ENCODE peak calls at places on chromosomes 7 and 10, in four cellular contexts. One of them, this sample, is unnamed.

GRCh38 chr10:124508907-124509454 is 47.4 kb downstream of the LHPP start:
- DNase-seq in NT2/D1: no peak
- DNase-seq in esophagus squamous epithelium: no peak
- DNase-seq in HFF-Myc: no peak
- DNase-seq in this sample: no peak

GRCh38 chr10:44960482-44961230 is 1.1 kb downstream of the RASSF4 start:
- DNase-seq in NT2/D1: no peak
- DNase-seq in esophagus squamous epithelium: no peak
- DNase-seq in HFF-Myc: no peak
- DNase-seq in this sample: no peak

GRCh38 chr7:537911-538634 is 18.4 kb upstream of the PDGFA start:
- DNase-seq in NT2/D1: no peak
- DNase-seq in esophagus squamous epithelium: no peak
- DNase-seq in HFF-Myc: peak; percentile 70
- DNase-seq in this sample: peak; percentile 96

GRCh38 chr10:131260031-131260430 is 51.5 kb downstream of the TCERG1L start:
- DNase-seq in NT2/D1: no peak
- DNase-seq in esophagus squamous epithelium: no peak
- DNase-seq in HFF-Myc: no peak
- DNase-seq in this sample: no peak

GRCh38 chr7:157875230-157876179 is 538.7 kb downstream of the DNAJB6 start:
- DNase-seq in NT2/D1: peak; percentile 38
- DNase-seq in esophagus squamous epithelium: no peak
- DNase-seq in HFF-Myc: no peak
- DNase-seq in this sample: peak; percentile 11

GRCh38 chr7:123727071-123727837 is 21.5 kb downstream of the WASL start:
- DNase-seq in NT2/D1: no peak
- DNase-seq in esophagus squamous epithelium: no peak
- DNase-seq in HFF-Myc: no peak
- DNase-seq in this sample: no peak

GRCh38 chr7:16708980-16709379 is 44.6 kb upstream of the TSPAN13 start:
- DNase-seq in NT2/D1: no peak
- DNase-seq in esophagus squamous epithelium: no peak
- DNase-seq in HFF-Myc: peak; percentile 85
- DNase-seq in this sample: peak; percentile 89

GRCh38 chr7:79272066-79272669 is 181.3 kb downstream of the MAGI2 start:
- DNase-seq in NT2/D1: peak; percentile 13
- DNase-seq in esophagus squamous epithelium: no peak
- DNase-seq in HFF-Myc: peak; percentile 43
- DNase-seq in this sample: no peak

GRCh38 chr7:47458057-47458456 is 123.9 kb downstream of the TNS3 start:
- DNase-seq in NT2/D1: no peak
- DNase-seq in esophagus squamous epithelium: no peak
- DNase-seq in HFF-Myc: peak; percentile 98
- DNase-seq in this sample: peak; percentile 90

GRCh38 chr10:97718178-97718577 is 4.6 kb downstream of the MARVELD1 start:
- DNase-seq in NT2/D1: no peak
- DNase-seq in esophagus squamous epithelium: no peak
- DNase-seq in HFF-Myc: no peak
- DNase-seq in this sample: no peak

GRCh38 chr10:101563007-101563406 is 25.1 kb downstream of the POLL start:
- DNase-seq in NT2/D1: no peak
- DNase-seq in esophagus squamous epithelium: no peak
- DNase-seq in HFF-Myc: no peak
- DNase-seq in this sample: no peak

GRCh38 chr7:131338990-131339389 is 11.3 kb downstream of the MKLN1 start:
- DNase-seq in NT2/D1: no peak
- DNase-seq in esophagus squamous epithelium: no peak
- DNase-seq in HFF-Myc: no peak
- DNase-seq in this sample: no peak

GRCh38 chr7:107816053-107816566 is 13.1 kb upstream of the SLC26A3 start:
- DNase-seq in NT2/D1: no peak
- DNase-seq in esophagus squamous epithelium: no peak
- DNase-seq in HFF-Myc: peak; percentile 48
- DNase-seq in this sample: no peak

GRCh38 chr7:130695840-130696239 is 9.5 kb upstream of the TSGA13 start:
- DNase-seq in NT2/D1: peak; percentile 18
- DNase-seq in esophagus squamous epithelium: no peak
- DNase-seq in HFF-Myc: no peak
- DNase-seq in this sample: no peak

GRCh38 chr10:101079874-101080273 is 18.1 kb downstream of the KAZALD1 start:
- DNase-seq in NT2/D1: no peak
- DNase-seq in esophagus squamous epithelium: no peak
- DNase-seq in HFF-Myc: no peak
- DNase-seq in this sample: peak; percentile 15

DNA sequence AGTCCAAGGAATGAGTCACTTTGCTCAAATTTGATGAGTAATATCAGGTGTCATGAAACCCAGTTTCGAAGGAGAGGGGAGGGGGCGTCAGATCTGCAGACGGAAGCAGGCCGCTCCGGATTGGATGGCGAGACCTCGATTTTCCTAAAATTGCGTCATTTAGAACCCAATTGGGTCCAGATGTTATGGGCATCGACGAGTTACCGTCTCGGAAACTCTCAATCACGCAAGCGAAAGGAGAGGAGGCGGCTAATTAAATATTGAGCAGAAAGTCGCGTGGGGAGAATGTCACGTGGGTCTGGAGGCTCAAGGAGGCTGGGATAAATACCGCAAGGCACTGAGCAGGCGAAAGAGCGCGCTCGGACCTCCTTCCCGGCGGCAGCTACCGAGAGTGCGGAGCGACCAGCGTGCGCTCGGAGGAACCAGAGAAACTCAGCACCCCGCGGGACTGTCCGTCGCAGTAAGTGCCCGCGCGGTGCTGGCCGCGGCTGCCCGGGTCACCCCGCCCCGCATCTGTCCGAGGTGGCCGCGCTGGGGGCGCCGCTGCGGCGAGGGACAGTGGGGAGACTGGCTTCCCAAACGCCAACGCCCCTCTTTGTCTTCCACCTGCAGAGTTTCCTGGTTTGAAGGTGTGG is at the start of gene TAC1:
- DNase-seq in NT2/D1: no peak
- DNase-seq in esophagus squamous epithelium: no peak
- DNase-seq in HFF-Myc: peak; percentile 6
- DNase-seq in this sample: no peak
- H3K4me3 ChIP-seq in NT2/D1: peak within 1 kb of the TSS; percentile 47
- H3K4me3 ChIP-seq in esophagus squamous epithelium: peak within 1 kb of the TSS; percentile 11
- H3K4me3 ChIP-seq in HFF-Myc: no peak within 1 kb of the TSS
- H3K4me3 ChIP-seq in this sample: no peak within 1 kb of the TSS

DNA sequence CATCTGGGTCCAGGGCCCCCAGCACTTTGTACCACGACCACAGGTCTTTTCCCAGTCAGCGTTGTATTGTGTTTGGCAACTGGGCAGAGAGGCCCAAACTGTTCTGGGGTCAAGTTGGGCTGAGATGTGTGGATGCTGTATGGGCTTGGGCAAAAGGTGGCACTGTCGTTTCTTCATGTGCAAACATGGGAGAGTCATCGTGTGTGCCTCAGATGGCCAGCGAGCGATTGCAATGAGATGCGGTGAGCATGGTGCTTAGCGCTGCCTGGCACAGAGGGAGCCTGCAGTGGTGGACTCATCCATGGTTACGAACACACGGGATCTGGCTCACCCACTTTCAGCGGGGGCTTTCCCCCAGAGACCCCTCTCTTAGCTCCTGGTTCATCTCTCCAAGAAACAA is 120.4 kb upstream of the SORCS3 start:
- DNase-seq in NT2/D1: no peak
- DNase-seq in esophagus squamous epithelium: no peak
- DNase-seq in HFF-Myc: no peak
- DNase-seq in this sample: no peak
- H3K4me3 ChIP-seq in NT2/D1: no peak overlapping the region
- H3K4me3 ChIP-seq in esophagus squamous epithelium: no peak overlapping the region
- H3K4me3 ChIP-seq in HFF-Myc: no peak overlapping the region
- H3K4me3 ChIP-seq in this sample: no peak overlapping the region

GRCh38 chr10:107442035-107442505 is 277.6 kb upstream of the SORCS1 start:
- DNase-seq in NT2/D1: no peak
- DNase-seq in esophagus squamous epithelium: no peak
- DNase-seq in HFF-Myc: no peak
- DNase-seq in this sample: peak; percentile 3
- H3K4me3 ChIP-seq in NT2/D1: no peak overlapping the region
- H3K4me3 ChIP-seq in esophagus squamous epithelium: no peak overlapping the region
- H3K4me3 ChIP-seq in HFF-Myc: no peak overlapping the region
- H3K4me3 ChIP-seq in this sample: peak overlapping the region; percentile 19

DNA sequence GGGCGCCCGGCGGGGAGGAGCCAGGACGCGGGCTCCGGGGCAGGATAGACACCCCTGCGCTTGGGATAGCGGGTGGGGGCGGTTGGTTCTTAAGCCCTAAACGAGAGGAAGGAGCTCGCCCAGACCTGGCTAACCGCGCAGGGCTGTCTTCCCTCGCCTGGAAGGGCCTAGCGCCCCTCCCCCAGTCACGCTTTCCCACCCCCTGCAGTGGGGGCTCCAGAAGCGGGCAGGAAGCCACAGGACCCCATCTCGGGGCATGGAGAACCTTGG is 6.5 kb downstream of the SHH start:
- DNase-seq in NT2/D1: no peak
- DNase-seq in esophagus squamous epithelium: no peak
- DNase-seq in HFF-Myc: no peak
- DNase-seq in this sample: no peak
- H3K4me3 ChIP-seq in NT2/D1: no peak overlapping the region
- H3K4me3 ChIP-seq in esophagus squamous epithelium: peak overlapping the region; percentile 40
- H3K4me3 ChIP-seq in HFF-Myc: peak overlapping the region; percentile 30
- H3K4me3 ChIP-seq in this sample: no peak overlapping the region

DNA sequence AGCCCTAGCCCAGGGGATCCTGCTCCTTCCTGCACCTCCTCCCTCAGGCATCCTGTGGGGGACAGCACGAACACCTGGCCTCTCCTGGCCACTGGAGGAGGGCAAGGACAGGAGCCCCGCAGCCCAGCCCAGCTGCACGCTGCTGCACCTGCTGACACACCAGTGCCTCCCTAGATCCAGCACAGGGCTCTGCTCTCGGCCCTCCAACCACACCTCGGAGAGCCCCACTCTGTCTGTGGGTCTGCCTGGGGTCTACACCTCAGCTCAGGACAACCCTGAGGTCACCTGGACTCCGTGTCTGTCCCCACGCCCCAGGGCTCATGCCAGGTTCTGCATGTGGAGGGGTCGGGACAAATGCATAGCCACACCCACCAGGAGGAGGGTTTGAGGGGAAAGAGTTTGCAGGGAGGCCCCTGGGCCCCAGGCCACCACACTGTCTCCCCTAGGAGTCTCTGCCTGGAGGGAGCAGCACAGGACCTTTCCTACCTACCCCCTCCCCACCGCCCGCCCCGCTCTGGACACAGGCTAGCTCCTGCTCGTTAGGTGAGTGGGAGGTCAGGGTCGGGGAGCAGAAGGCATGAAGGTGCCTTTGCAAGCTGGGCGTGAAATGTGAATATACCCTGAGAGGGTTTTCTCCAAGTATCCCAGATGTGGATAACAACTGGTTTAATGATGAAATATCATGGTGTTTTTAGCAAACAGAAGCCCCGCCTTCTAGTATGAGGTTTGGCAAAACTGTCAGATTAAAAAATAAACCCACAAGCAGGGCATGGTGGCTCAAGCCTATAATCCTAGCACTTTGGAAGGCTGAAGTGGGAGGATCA is 7.2 kb upstream of the PWWP2B start:
- DNase-seq in NT2/D1: no peak
- DNase-seq in esophagus squamous epithelium: no peak
- DNase-seq in HFF-Myc: no peak
- DNase-seq in this sample: no peak
- H3K4me3 ChIP-seq in NT2/D1: no peak overlapping the region
- H3K4me3 ChIP-seq in esophagus squamous epithelium: no peak overlapping the region
- H3K4me3 ChIP-seq in HFF-Myc: no peak overlapping the region
- H3K4me3 ChIP-seq in this sample: no peak overlapping the region

DNA sequence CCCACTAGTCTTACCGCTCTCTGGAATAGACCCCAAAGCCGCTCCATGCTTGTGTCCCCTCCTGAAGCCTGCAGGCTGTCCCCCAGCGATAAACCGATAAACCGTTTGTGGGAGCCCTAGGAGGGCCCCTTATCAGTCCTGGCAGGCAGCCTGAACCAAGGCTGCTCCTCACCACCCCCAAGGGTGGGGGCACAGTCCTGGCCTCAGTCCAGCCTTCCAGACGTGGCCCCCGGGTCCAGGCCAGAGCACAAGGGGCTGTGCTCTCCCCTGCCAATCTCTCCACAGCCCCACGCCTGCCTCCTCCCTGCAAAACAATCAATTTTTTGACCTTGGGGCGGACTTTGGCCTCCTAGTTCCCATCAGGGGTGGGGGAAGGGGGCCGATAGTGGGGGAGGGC is at the start of gene TFR2:
- DNase-seq in NT2/D1: no peak
- DNase-seq in esophagus squamous epithelium: no peak
- DNase-seq in HFF-Myc: no peak
- DNase-seq in this sample: no peak
- H3K4me3 ChIP-seq in NT2/D1: no peak within 1 kb of the TSS
- H3K4me3 ChIP-seq in esophagus squamous epithelium: no peak within 1 kb of the TSS
- H3K4me3 ChIP-seq in HFF-Myc: no peak within 1 kb of the TSS
- H3K4me3 ChIP-seq in this sample: no peak within 1 kb of the TSS

GRCh38 chr7:112937651-112938390 is 147.6 kb upstream of the TMEM168 start:
- DNase-seq in NT2/D1: no peak
- DNase-seq in esophagus squamous epithelium: no peak
- DNase-seq in HFF-Myc: no peak
- DNase-seq in this sample: no peak
- H3K4me3 ChIP-seq in NT2/D1: no peak overlapping the region
- H3K4me3 ChIP-seq in esophagus squamous epithelium: peak overlapping the region; percentile 89
- H3K4me3 ChIP-seq in HFF-Myc: peak overlapping the region; percentile 71
- H3K4me3 ChIP-seq in this sample: no peak overlapping the region

GRCh38 chr7:155327590-155328320 is 30.1 kb downstream of the INSIG1 start:
- DNase-seq in NT2/D1: no peak
- DNase-seq in esophagus squamous epithelium: no peak
- DNase-seq in HFF-Myc: no peak
- DNase-seq in this sample: no peak
- H3K4me3 ChIP-seq in NT2/D1: no peak overlapping the region
- H3K4me3 ChIP-seq in esophagus squamous epithelium: no peak overlapping the region
- H3K4me3 ChIP-seq in HFF-Myc: no peak overlapping the region
- H3K4me3 ChIP-seq in this sample: no peak overlapping the region

GRCh38 chr7:19106308-19107141 is 10.9 kb downstream of the TWIST1 start:
- DNase-seq in NT2/D1: no peak
- DNase-seq in esophagus squamous epithelium: no peak
- DNase-seq in HFF-Myc: no peak
- DNase-seq in this sample: no peak

GRCh38 chr7:19107142-19107391 is 10.4 kb downstream of the TWIST1 start:
- DNase-seq in NT2/D1: no peak
- DNase-seq in esophagus squamous epithelium: no peak
- DNase-seq in HFF-Myc: no peak
- DNase-seq in this sample: no peak

GRCh38 chr7:19107392-19108147 is 9.9 kb downstream of the TWIST1 start:
- DNase-seq in NT2/D1: peak; percentile 46
- DNase-seq in esophagus squamous epithelium: no peak
- DNase-seq in HFF-Myc: no peak
- DNase-seq in this sample: peak; percentile 43

GRCh38 chr7:19102884-19103283 is 14.6 kb downstream of the TWIST1 start:
- DNase-seq in NT2/D1: no peak
- DNase-seq in esophagus squamous epithelium: no peak
- DNase-seq in HFF-Myc: no peak
- DNase-seq in this sample: no peak

GRCh38 chr7:19105546-19105945 is 11.9 kb downstream of the TWIST1 start:
- DNase-seq in NT2/D1: no peak
- DNase-seq in esophagus squamous epithelium: no peak
- DNase-seq in HFF-Myc: no peak
- DNase-seq in this sample: no peak
- H3K4me3 ChIP-seq in NT2/D1: no peak overlapping the region
- H3K4me3 ChIP-seq in esophagus squamous epithelium: peak overlapping the region; percentile 45
- H3K4me3 ChIP-seq in HFF-Myc: peak overlapping the region; percentile 49
- H3K4me3 ChIP-seq in this sample: peak overlapping the region; percentile 39

This sample was measured in MG63.